ENCODE peak calls at places on chromosomes 13 and 19, in six cellular contexts. G is neural progenitor cell, O is A549, P is tibial artery, J is psoas muscle, W is esophagus squamous epithelium. V is an unnamed sample.

GRCh38 chr19:9850235-9850959 is 15.3 kb downstream of the PIN1 start:
- DNase-seq in G (no peak), O (no peak), P (no peak), J (no peak), W (no peak), V (no peak)

GRCh38 chr13:76019421-76020044 is 383.4 kb downstream of the LMO7 start:
- DNase-seq in G (peak), O (peak), P (no peak), J (no peak), W (no peak), V (no peak)

GRCh38 chr13:73938375-73939070 is 195.7 kb downstream of the KLF12 start:
- DNase-seq in G (no peak), O (peak), P (no peak), J (no peak), W (no peak), V (peak)

GRCh38 chr19:18152817-18153554 is at the start of gene PIK3R2:
- DNase-seq in G (peak), O (peak), P (peak), J (peak), W (peak), V (peak)

GRCh38 chr19:34480971-34481821 is at the start of gene WTIP:
- DNase-seq in G (peak), O (peak), P (peak), J (peak), W (no peak), V (no peak)

GRCh38 chr19:11596156-11596555 is 1.1 kb upstream of the ZNF627 start:
- DNase-seq in G (no peak), O (no peak), P (no peak), J (no peak), W (no peak), V (no peak)

GRCh38 chr13:90197722-90198121 is 1149.8 kb upstream of the MIR17HG start:
- DNase-seq in G (no peak), O (no peak), P (no peak), J (no peak), W (no peak), V (no peak)

GRCh38 chr13:57878291-57878690 is 246.7 kb downstream of the PCDH17 start:
- DNase-seq in G (no peak), O (no peak), P (no peak), J (no peak), W (no peak), V (no peak)

GRCh38 chr19:7851623-7852500 is 21.8 kb downstream of the EVI5L start:
- DNase-seq in G (no peak), O (no peak), P (no peak), J (no peak), W (no peak), V (no peak)

GRCh38 chr13:54657588-54657987 is 1629.0 kb downstream of the OLFM4 start:
- DNase-seq in G (no peak), O (no peak), P (no peak), J (no peak), W (no peak), V (no peak)

GRCh38 chr19:7658219-7658686 is 10.6 kb upstream of the RETN start:
- DNase-seq in G (peak), O (no peak), P (no peak), J (no peak), W (no peak), V (no peak)

GRCh38 chr13:110365876-110366275 is 58.8 kb downstream of the COL4A2 start:
- DNase-seq in G (no peak), O (no peak), P (no peak), J (no peak), W (no peak), V (no peak)

GRCh38 chr13:30004204-30004603 is 153.8 kb upstream of the UBL3 start:
- DNase-seq in G (no peak), O (peak), P (no peak), J (no peak), W (no peak), V (no peak)

GRCh38 chr13:43757266-43757665 is 29.5 kb downstream of the ENOX1 start:
- DNase-seq in G (no peak), O (no peak), P (no peak), J (no peak), W (no peak), V (no peak)

GRCh38 chr13:24115671-24116070 is 44.8 kb upstream of the SPATA13 start:
- DNase-seq in G (no peak), O (no peak), P (no peak), J (no peak), W (no peak), V (no peak)

GRCh38 chr13:30718661-30719520 is 16.5 kb upstream of the ALOX5AP start:
- DNase-seq in G (no peak), O (peak), P (no peak), J (no peak), W (no peak), V (peak)

GRCh38 chr13:33728271-33729037 is 89.5 kb upstream of the RFC3 start:
- DNase-seq in G (no peak), O (peak), P (no peak), J (peak), W (no peak), V (peak)

GRCh38 chr13:21203132-21203531 is 26.7 kb downstream of the MRPL57 start:
- DNase-seq in G (no peak), O (no peak), P (no peak), J (no peak), W (no peak), V (peak)

GRCh38 chr19:54211214-54211613 is 10.6 kb downstream of the RPS9 start:
- DNase-seq in G (no peak), O (no peak), P (no peak), J (no peak), W (no peak), V (no peak)

GRCh38 chr13:21478881-21479808 is 20.0 kb upstream of the ZDHHC20 start:
- DNase-seq in G (peak), O (peak), P (no peak), J (no peak), W (no peak), V (no peak)

GRCh38 chr13:21849323-21849722 is 178.4 kb downstream of the FGF9 start:
- DNase-seq in G (peak), O (peak), P (no peak), J (no peak), W (no peak), V (no peak)

GRCh38 chr13:41693434-41693833 is 236.1 kb downstream of the RGCC start:
- DNase-seq in G (no peak), O (no peak), P (no peak), J (no peak), W (no peak), V (no peak)

GRCh38 chr13:74290324-74290773 is 156.1 kb upstream of the KLF12 start:
- DNase-seq in G (peak), O (peak), P (no peak), J (no peak), W (no peak), V (peak)

GRCh38 chr13:55653497-55653896 is 1487.2 kb upstream of the PRR20A start:
- DNase-seq in G (no peak), O (no peak), P (no peak), J (no peak), W (no peak), V (no peak)

GRCh38 chr19:13078897-13079541 is 23.6 kb downstream of the LYL1 start:
- DNase-seq in G (no peak), O (no peak), P (no peak), J (no peak), W (no peak), V (no peak)

GRCh38 chr19:47615714-47616113 is 6.8 kb downstream of the BICRA start:
- DNase-seq in G (no peak), O (no peak), P (no peak), J (no peak), W (no peak), V (no peak)
- H3K27ac ChIP-seq in G (no peak), O (no peak), P (no peak), J (peak), W (no peak), V (no peak)

GRCh38 chr19:1924320-1924961 is 16.5 kb upstream of the CSNK1G2 start:
- DNase-seq in G (no peak), O (no peak), P (no peak), J (no peak), W (no peak), V (no peak)
- H3K27ac ChIP-seq in G (no peak), O (no peak), P (no peak), J (no peak), W (no peak), V (no peak)

GRCh38 chr13:28753208-28753892 is 34.6 kb upstream of the SLC46A3 start:
- DNase-seq in G (no peak), O (peak), P (peak), J (no peak), W (no peak), V (peak)
- H3K27ac ChIP-seq in G (no peak), O (peak), P (no peak), J (peak), W (peak), V (peak)

GRCh38 chr19:40503300-40503699 is 36.5 kb downstream of the SPTBN4 start:
- DNase-seq in G (peak), O (peak), P (no peak), J (no peak), W (no peak), V (no peak)

GRCh38 chr19:40508739-40509260 is 42.0 kb downstream of the SPTBN4 start:
- DNase-seq in G (no peak), O (no peak), P (no peak), J (no peak), W (no peak), V (no peak)

GRCh38 chr19:40502647-40503046 is 35.8 kb downstream of the SPTBN4 start:
- DNase-seq in G (peak), O (peak), P (no peak), J (no peak), W (no peak), V (no peak)

GRCh38 chr19:40507892-40508291 is 41.1 kb downstream of the SPTBN4 start:
- DNase-seq in G (no peak), O (peak), P (no peak), J (no peak), W (no peak), V (no peak)

GRCh38 chr19:40506099-40506498 is 39.3 kb downstream of the SPTBN4 start:
- DNase-seq in G (no peak), O (no peak), P (no peak), J (no peak), W (no peak), V (no peak)
- H3K27ac ChIP-seq in G (no peak), O (no peak), P (no peak), J (no peak), W (no peak), V (no peak)

GRCh38 chr19:33292595-33293254 is 9.6 kb downstream of the CEBPA start:
- DNase-seq in G (no peak), O (peak), P (no peak), J (no peak), W (no peak), V (peak)
- H3K27ac ChIP-seq in G (no peak), O (peak), P (no peak), J (peak), W (peak), V (peak)

GRCh38 chr13:40662866-40663265 is 3.6 kb downstream of the FOXO1 start:
- DNase-seq in G (peak), O (no peak), P (no peak), J (no peak), W (no peak), V (no peak)
- H3K27ac ChIP-seq in G (no peak), O (no peak), P (no peak), J (peak), W (peak), V (peak)

GRCh38 chr19:28595722-28596121 is 617.2 kb downstream of the UQCRFS1 start:
- DNase-seq in G (no peak), O (no peak), P (no peak), J (no peak), W (no peak), V (no peak)

GRCh38 chr19:28602675-28603298 is 610.2 kb downstream of the UQCRFS1 start:
- DNase-seq in G (no peak), O (no peak), P (no peak), J (no peak), W (no peak), V (no peak)

GRCh38 chr19:28596561-28597071 is 616.3 kb downstream of the UQCRFS1 start:
- DNase-seq in G (no peak), O (no peak), P (no peak), J (no peak), W (no peak), V (no peak)

GRCh38 chr19:28601723-28602440 is 611.1 kb downstream of the UQCRFS1 start:
- DNase-seq in G (no peak), O (no peak), P (no peak), J (no peak), W (no peak), V (no peak)

GRCh38 chr19:28598861-28599260 is 614.1 kb downstream of the UQCRFS1 start:
- DNase-seq in G (no peak), O (no peak), P (no peak), J (no peak), W (no peak), V (no peak)
- H3K27ac ChIP-seq in G (no peak), O (no peak), P (no peak), J (no peak), W (no peak), V (no peak)

GRCh38 chr13:36700170-36700569 is 26.4 kb downstream of the SERTM1 start:
- DNase-seq in G (no peak), O (no peak), P (no peak), J (no peak), W (no peak), V (no peak)
- H3K27ac ChIP-seq in G (no peak), O (no peak), P (no peak), J (no peak), W (no peak), V (no peak)

DNA sequence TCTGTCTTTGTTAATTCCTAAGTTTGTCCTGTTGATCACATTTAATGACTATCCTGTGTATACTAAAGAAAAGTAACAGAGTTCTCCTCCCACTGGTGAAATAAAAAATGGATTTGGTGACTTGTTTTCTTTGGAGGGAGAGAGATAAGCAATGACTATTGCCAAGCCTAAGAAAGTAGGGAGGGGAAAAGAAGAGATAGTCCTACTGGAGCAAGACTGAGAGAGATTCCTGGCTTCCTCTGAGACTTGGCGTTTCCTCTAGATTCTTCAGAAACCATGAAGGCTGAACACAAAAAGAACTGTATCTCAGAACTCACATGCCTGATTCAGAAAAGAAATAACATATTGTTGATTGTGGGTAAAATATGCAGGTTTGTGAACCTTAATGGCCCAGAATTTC is 406.5 kb downstream of the FOXO1 start:
- DNase-seq in G (no peak), O (no peak), P (no peak), J (no peak), W (no peak), V (no peak)
- H3K27ac ChIP-seq in G (no peak), O (no peak), P (peak), J (no peak), W (peak), V (no peak)

GRCh38 chr19:49468199-49468598 is 5.8 kb upstream of the FLT3LG start:
- DNase-seq in G (no peak), O (no peak), P (no peak), J (no peak), W (no peak), V (peak)
- H3K27ac ChIP-seq in G (no peak), O (no peak), P (no peak), J (peak), W (peak), V (peak)

V was measured in epithelial cell of prostate.